ENCODE peak calls at places on chromosomes 5 and 9, in nine cellular contexts. U is GM12878, L is fibroblast of lung, Y is lower lobe of right lung, C is ovary, V is uterus, K is WERI-Rb-1, F is H9, J is kidney. I is an unnamed sample.
A peak's percentile ranks its signal among the peaks of the same experiment; 100 is the strongest.

GRCh38 chr5:26121343-26121742 is 917.0 kb downstream of the CDH9 start:
- DNase-seq in U (no peak), L (no peak), Y (no peak), C (no peak), V (no peak), K (no peak), F (peak; percentile 36), J (no peak), I (peak; percentile 22)

GRCh38 chr9:15295761-15296405 is 11.1 kb downstream of the TTC39B start:
- DNase-seq in U (peak; percentile 26), L (peak; percentile 88), Y (no peak), C (no peak), V (no peak), K (no peak), F (no peak), J (no peak), I (no peak)

GRCh38 chr9:133935328-133936040 is 56.6 kb downstream of the VAV2 start:
- DNase-seq in U (no peak), L (peak; percentile 93), Y (no peak), C (peak; percentile 67), V (peak; percentile 75), K (no peak), F (no peak), J (peak; percentile 95), I (peak; percentile 71)

GRCh38 chr5:4883388-4883787 is 256.7 kb upstream of the ADAMTS16 start:
- DNase-seq in U (no peak), L (no peak), Y (no peak), C (no peak), V (peak; percentile 50), K (no peak), F (no peak), J (no peak), I (no peak)

GRCh38 chr5:167790462-167791260 is 500.8 kb upstream of the WWC1 start:
- DNase-seq in U (no peak), L (peak; percentile 85), Y (no peak), C (no peak), V (no peak), K (no peak), F (no peak), J (no peak), I (no peak)

GRCh38 chr9:93024986-93025630 is 33.4 kb upstream of the SUSD3 start:
- DNase-seq in U (no peak), L (no peak), Y (no peak), C (no peak), V (no peak), K (no peak), F (no peak), J (no peak), I (no peak)

GRCh38 chr5:58773744-58774441 is 191.0 kb downstream of the RAB3C start:
- DNase-seq in U (no peak), L (no peak), Y (no peak), C (peak; percentile 47), V (no peak), K (no peak), F (no peak), J (no peak), I (peak; percentile 67)

GRCh38 chr5:83343345-83343744 is 128.2 kb upstream of the VCAN start:
- DNase-seq in U (no peak), L (no peak), Y (no peak), C (no peak), V (no peak), K (no peak), F (no peak), J (no peak), I (no peak)

GRCh38 chr9:82606761-82607382 is 456.1 kb downstream of the RASEF start:
- DNase-seq in U (peak; percentile 1), L (peak; percentile 62), Y (no peak), C (no peak), V (peak; percentile 28), K (peak; percentile 58), F (peak; percentile 53), J (no peak), I (peak; percentile 58)

GRCh38 chr9:112224401-112225289 is 49.5 kb upstream of the SUSD1 start:
- DNase-seq in U (no peak), L (peak; percentile 78), Y (no peak), C (no peak), V (no peak), K (no peak), F (no peak), J (no peak), I (no peak)

GRCh38 chr9:108816037-108816436 is 39.7 kb downstream of the ACTL7B start:
- DNase-seq in U (no peak), L (no peak), Y (peak; percentile 72), C (no peak), V (no peak), K (no peak), F (no peak), J (no peak), I (no peak)

GRCh38 chr5:80607343-80607742 is 37.3 kb upstream of the ANKRD34B start:
- DNase-seq in U (no peak), L (no peak), Y (no peak), C (no peak), V (no peak), K (no peak), F (no peak), J (no peak), I (no peak)
- H3K27ac ChIP-seq in U (no peak overlapping the region), L (no peak overlapping the region), Y (no peak overlapping the region), C (no peak overlapping the region), V (no peak overlapping the region), K (no peak overlapping the region), F (no peak overlapping the region), J (no peak overlapping the region), I (no peak overlapping the region)

GRCh38 chr5:68919988-68920490 is 173.8 kb upstream of the SLC30A5 start:
- DNase-seq in U (no peak), L (no peak), Y (no peak), C (no peak), V (no peak), K (no peak), F (no peak), J (no peak), I (no peak)

GRCh38 chr5:68922172-68922987 is 171.4 kb upstream of the SLC30A5 start:
- DNase-seq in U (no peak), L (no peak), Y (no peak), C (no peak), V (no peak), K (no peak), F (peak; percentile 59), J (no peak), I (no peak)

GRCh38 chr5:68928617-68929302 is 165.1 kb upstream of the SLC30A5 start:
- DNase-seq in U (no peak), L (no peak), Y (no peak), C (no peak), V (no peak), K (no peak), F (no peak), J (no peak), I (no peak)

GRCh38 chr5:68920888-68921287 is 172.9 kb upstream of the SLC30A5 start:
- DNase-seq in U (no peak), L (no peak), Y (no peak), C (no peak), V (no peak), K (no peak), F (no peak), J (no peak), I (no peak)

DNA sequence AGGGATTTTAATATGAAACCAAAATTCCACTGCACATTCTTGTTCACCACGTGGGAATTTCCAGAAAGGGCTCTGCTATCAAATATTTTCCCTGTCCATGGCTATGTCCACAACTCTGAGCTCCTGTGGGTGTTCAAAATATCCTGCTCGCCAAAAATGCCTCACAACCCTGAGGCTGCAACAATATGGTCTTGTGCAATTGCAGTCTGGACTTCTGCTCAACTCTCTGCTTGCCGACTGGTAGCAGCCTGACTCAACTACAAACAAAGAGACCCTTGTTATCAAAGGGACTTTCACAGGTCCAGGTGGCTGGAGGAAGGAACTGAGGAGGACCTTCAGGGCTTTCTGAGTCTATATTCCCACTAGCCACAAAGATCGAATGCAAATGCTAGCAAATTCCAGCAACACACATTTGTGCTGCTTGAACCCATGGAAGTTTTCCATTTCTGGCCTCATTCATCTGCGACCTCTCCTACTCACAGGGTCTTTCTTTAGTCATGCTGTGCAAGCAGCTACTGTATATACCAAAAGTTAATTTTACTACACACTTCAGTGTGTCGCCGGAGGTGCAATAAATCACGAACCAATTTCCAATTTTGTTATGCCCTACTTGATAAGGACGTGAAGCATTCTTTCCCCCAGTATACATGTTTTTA is 169.2 kb upstream of the SLC30A5 start:
- DNase-seq in U (no peak), L (peak; percentile 89), Y (no peak), C (no peak), V (no peak), K (no peak), F (no peak), J (no peak), I (no peak)
- H3K9me3 ChIP-seq in U (no peaks in the 10 kb centered on the region), L (no peaks in the 10 kb centered on the region), Y (no peaks in the 10 kb centered on the region), C (no peaks in the 10 kb centered on the region), V (no peaks in the 10 kb centered on the region), K (no peaks in the 10 kb centered on the region), F (peaks cover 20% of the 10 kb centered on the region), J (no peaks in the 10 kb centered on the region), I (no peaks in the 10 kb centered on the region)

GRCh38 chr5:111691508-111691907 is 65.5 kb downstream of the NREP start:
- DNase-seq in U (no peak), L (no peak), Y (no peak), C (no peak), V (no peak), K (no peak), F (no peak), J (no peak), I (no peak)

GRCh38 chr5:111694183-111694582 is 62.8 kb downstream of the NREP start:
- DNase-seq in U (no peak), L (peak; percentile 43), Y (no peak), C (no peak), V (no peak), K (no peak), F (no peak), J (no peak), I (no peak)

GRCh38 chr5:111691914-111692313 is 65.1 kb downstream of the NREP start:
- DNase-seq in U (no peak), L (no peak), Y (no peak), C (no peak), V (no peak), K (no peak), F (no peak), J (no peak), I (no peak)

GRCh38 chr5:111685969-111686368 is 71.0 kb downstream of the NREP start:
- DNase-seq in U (no peak), L (no peak), Y (no peak), C (no peak), V (no peak), K (peak; percentile 40), F (peak; percentile 44), J (no peak), I (no peak)

GRCh38 chr5:111689576-111689975 is 67.4 kb downstream of the NREP start:
- DNase-seq in U (no peak), L (no peak), Y (no peak), C (no peak), V (no peak), K (no peak), F (no peak), J (no peak), I (no peak)
- H3K27ac ChIP-seq in U (no peak overlapping the region), L (no peak overlapping the region), Y (no peak overlapping the region), C (no peak overlapping the region), V (no peak overlapping the region), K (no peak overlapping the region), F (no peak overlapping the region), J (peak overlapping the region; percentile 47), I (no peak overlapping the region)

DNA sequence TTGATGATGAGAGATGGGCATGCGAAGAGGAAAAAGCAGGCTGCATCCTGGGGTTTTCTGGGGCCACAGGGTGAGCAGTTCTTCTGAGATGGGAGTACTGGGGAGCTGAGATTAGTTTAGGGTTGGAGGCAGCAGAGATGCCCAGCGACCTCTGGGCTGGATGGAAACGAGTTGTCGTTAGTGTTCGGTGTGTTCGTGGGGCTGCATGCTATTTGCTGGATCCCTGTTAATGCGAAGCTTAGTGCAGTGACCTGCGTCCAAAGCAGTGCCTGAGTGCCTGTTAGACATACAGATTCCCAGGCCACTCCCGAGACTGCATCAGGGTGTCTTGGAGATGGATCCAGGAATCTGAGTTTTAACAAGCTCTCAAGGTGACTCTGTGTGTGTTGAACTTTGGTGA is 201.3 kb downstream of the CACNA1B start:
- DNase-seq in U (no peak), L (no peak), Y (no peak), C (no peak), V (no peak), K (no peak), F (no peak), J (peak; percentile 10), I (no peak)
- H3K9me3 ChIP-seq in U (no peaks in the 10 kb centered on the region), L (no peaks in the 10 kb centered on the region), Y (no peaks in the 10 kb centered on the region), C (no peaks in the 10 kb centered on the region), V (no peaks in the 10 kb centered on the region), K (no peaks in the 10 kb centered on the region), F (peaks cover 13% of the 10 kb centered on the region), J (no peaks in the 10 kb centered on the region), I (no peaks in the 10 kb centered on the region)

I was measured in testis.